ENCODE peak calls at places on chromosomes 5 and 9, in eight cellular contexts. I, H, P, B, L, U, Z and C are unnamed samples.

GRCh38 chr5:119478781-119479180 is 26.5 kb downstream of the HSD17B4 start:
- DNase-seq in I (no peak), H (no peak), P (no peak), B (no peak), L (no peak), U (no peak), Z (no peak), C (no peak)

GRCh38 chr9:73683862-73684591 is 532.4 kb downstream of the ANXA1 start:
- DNase-seq in I (no peak), H (no peak), P (peak; percentile 82), B (peak; percentile 17), L (peak; percentile 3), U (no peak), Z (no peak), C (no peak)

GRCh38 chr9:123639743-123640142 is 283.7 kb downstream of the CRB2 start:
- DNase-seq in I (no peak), H (no peak), P (no peak), B (no peak), L (no peak), U (no peak), Z (no peak), C (no peak)

GRCh38 chr9:124869986-124870560 is 8.1 kb downstream of the ARPC5L start:
- DNase-seq in I (no peak), H (peak; percentile 46), P (no peak), B (peak; percentile 64), L (no peak), U (peak; percentile 60), Z (no peak), C (peak; percentile 90)

GRCh38 chr5:159877894-159878448 is 38.3 kb upstream of the ADRA1B start:
- DNase-seq in I (no peak), H (peak; percentile 29), P (no peak), B (no peak), L (no peak), U (peak; percentile 72), Z (no peak), C (no peak)

GRCh38 chr5:19064094-19064493 is 923.9 kb downstream of the CDH18 start:
- DNase-seq in I (no peak), H (no peak), P (no peak), B (no peak), L (no peak), U (no peak), Z (no peak), C (no peak)

GRCh38 chr5:164422400-164422799 is 917.0 kb downstream of the MAT2B start:
- DNase-seq in I (no peak), H (no peak), P (peak; percentile 75), B (peak; percentile 6), L (peak; percentile 17), U (no peak), Z (no peak), C (no peak)

GRCh38 chr5:171776747-171777419 is 8.7 kb upstream of the SMIM23 start:
- DNase-seq in I (no peak), H (no peak), P (peak; percentile 25), B (no peak), L (no peak), U (no peak), Z (no peak), C (no peak)

GRCh38 chr5:125209650-125210049 is 463.2 kb upstream of the ZNF608 start:
- DNase-seq in I (no peak), H (peak; percentile 81), P (no peak), B (no peak), L (no peak), U (no peak), Z (no peak), C (no peak)

GRCh38 chr9:95742821-95743220 is 132.7 kb upstream of the ERCC6L2 start:
- DNase-seq in I (no peak), H (no peak), P (no peak), B (no peak), L (no peak), U (no peak), Z (no peak), C (no peak)

GRCh38 chr9:101128623-101129022 is 100.1 kb downstream of the PLPPR1 start:
- DNase-seq in I (no peak), H (no peak), P (no peak), B (no peak), L (no peak), U (no peak), Z (no peak), C (no peak)

GRCh38 chr5:168967882-168968620 is 332.9 kb downstream of the SLIT3 start:
- DNase-seq in I (no peak), H (no peak), P (no peak), B (no peak), L (no peak), U (no peak), Z (no peak), C (no peak)

GRCh38 chr5:168969341-168969863 is 331.5 kb downstream of the SLIT3 start:
- DNase-seq in I (no peak), H (no peak), P (no peak), B (no peak), L (no peak), U (no peak), Z (no peak), C (no peak)

GRCh38 chr5:168974081-168974480 is 326.9 kb downstream of the SLIT3 start:
- DNase-seq in I (no peak), H (no peak), P (no peak), B (no peak), L (no peak), U (no peak), Z (no peak), C (no peak)

GRCh38 chr5:168972650-168973241 is 328.2 kb downstream of the SLIT3 start:
- DNase-seq in I (no peak), H (no peak), P (no peak), B (no peak), L (no peak), U (no peak), Z (no peak), C (no peak)

DNA sequence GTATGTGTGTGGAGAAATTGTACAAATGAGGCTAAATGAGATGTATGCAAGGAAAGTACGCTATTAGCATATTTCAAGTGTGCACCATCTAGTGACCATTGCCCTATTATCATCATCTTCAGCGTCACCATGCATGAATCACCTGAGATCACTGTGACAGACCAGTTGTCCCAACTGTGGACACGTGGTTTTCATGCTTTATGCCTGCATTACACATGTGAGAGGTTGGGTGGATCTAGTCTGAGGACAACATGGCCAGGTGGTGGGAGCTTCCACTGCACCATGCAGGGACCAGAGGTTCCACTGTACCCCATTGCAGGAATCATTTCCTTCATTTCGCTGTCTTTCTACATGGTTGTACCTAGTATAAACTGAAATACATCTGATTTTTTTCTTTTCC is 329.8 kb downstream of the SLIT3 start:
- DNase-seq in I (no peak), H (no peak), P (no peak), B (no peak), L (no peak), U (no peak), Z (no peak), C (no peak)
- TF ChIP-seq CTCF in I (no peak), H (no peak), P (no peak), B (no peak), L (no peak), U (no peak), Z (no peak), C (no peak)

GRCh38 chr9:136599074-136599531 is 53.3 kb upstream of the NOTCH1 start:
- DNase-seq in I (no peak), H (no peak), P (no peak), B (no peak), L (no peak), U (no peak), Z (no peak), C (no peak)
- TF ChIP-seq CTCF in I (no peak), H (no peak), P (no peak), B (no peak), L (no peak), U (no peak), Z (no peak), C (no peak)

GRCh38 chr9:83708515-83709158 is 879 bp upstream of the UBQLN1 start:
- DNase-seq in I (peak; percentile 43), H (peak; percentile 84), P (peak; percentile 62), B (peak; percentile 85), L (peak; percentile 49), U (peak; percentile 65), Z (peak; percentile 91), C (peak; percentile 64)

GRCh38 chr9:83715794-83716193 is 8.0 kb upstream of the UBQLN1 start:
- DNase-seq in I (no peak), H (no peak), P (no peak), B (no peak), L (no peak), U (no peak), Z (no peak), C (no peak)

GRCh38 chr9:83715221-83715620 is 7.5 kb upstream of the UBQLN1 start:
- DNase-seq in I (no peak), H (no peak), P (no peak), B (no peak), L (no peak), U (no peak), Z (no peak), C (no peak)

GRCh38 chr9:83714316-83714715 is 6.6 kb upstream of the UBQLN1 start:
- DNase-seq in I (no peak), H (no peak), P (no peak), B (peak; percentile 45), L (no peak), U (no peak), Z (no peak), C (no peak)
- TF ChIP-seq CTCF in I (peak; percentile 49), H (no peak), P (peak; percentile 19), B (peak; percentile 27), L (peak; percentile 25), U (no peak), Z (no peak), C (peak; percentile 34)

DNA sequence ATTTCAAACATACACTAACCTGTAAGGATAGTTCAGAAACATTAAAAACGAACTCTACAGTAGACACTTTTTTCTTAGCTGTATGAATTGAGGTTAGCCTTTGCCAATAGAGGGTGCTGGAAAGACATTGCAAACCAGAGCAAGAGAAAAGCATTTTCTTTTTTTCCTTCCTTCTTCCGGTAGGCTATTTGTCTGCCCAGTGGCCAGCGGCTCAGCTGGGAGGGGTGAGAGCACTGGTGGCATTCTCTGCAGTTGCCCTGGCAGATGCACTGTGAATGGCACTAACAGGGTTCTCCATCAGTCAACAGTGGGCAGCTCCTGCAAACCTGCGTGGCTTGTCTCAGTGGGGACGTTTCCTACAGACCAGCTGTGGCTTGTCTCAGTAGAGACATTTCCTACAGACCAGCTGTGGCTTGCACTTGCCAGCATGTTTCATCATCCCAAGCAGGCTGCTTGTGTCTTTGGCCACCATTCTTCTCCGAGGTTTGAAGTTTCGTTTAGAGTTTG is 984.5 kb upstream of the CDH18 start:
- DNase-seq in I (peak; percentile 38), H (peak; percentile 14), P (peak; percentile 68), B (peak; percentile 25), L (peak; percentile 61), U (no peak), Z (peak; percentile 74), C (no peak)
- TF ChIP-seq CTCF in I (no peak), H (no peak), P (peak; percentile 63), B (no peak), L (no peak), U (no peak), Z (no peak), C (no peak)

DNA sequence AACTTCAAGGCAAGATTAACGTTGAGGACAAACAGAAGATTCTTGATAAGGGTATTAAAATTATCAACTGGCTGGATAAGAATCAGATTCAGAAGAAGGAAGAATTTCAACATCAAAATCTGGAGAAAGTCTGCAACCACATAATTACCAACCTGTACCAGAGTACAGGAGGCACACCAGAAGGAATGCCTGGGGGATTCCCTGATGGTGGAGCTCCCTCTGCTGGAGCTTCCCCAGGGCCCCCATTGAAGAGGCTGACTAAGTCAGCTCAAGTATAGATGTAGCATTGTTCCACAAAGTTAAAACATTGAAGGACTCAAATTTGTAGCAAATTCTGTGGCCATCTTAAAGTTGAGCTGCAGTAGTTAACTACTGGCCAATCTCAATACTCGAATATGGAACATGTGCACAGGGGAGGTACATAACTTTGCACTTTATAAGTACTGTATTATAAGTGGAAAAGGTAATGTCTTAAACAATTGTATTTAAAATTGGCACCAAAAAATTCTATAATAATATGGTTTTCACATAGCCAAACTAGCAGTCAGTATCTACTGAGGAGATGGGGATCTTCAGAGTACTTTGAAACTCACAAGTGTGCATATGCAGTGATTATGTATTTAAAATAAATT is 237.5 kb downstream of the CHSY3 start:
- DNase-seq in I (no peak), H (no peak), P (peak; percentile 67), B (peak; percentile 25), L (peak; percentile 75), U (no peak), Z (no peak), C (no peak)
- TF ChIP-seq CTCF in I (no peak), H (no peak), P (peak; percentile 83), B (peak; percentile 55), L (peak; percentile 71), U (no peak), Z (peak; percentile 61), C (no peak)